ENCODE peak calls at places on chromosomes 16 and 17, in five cellular contexts. O, U, T, R and W are unnamed samples.

GRCh38 chr16:88464447-88465318 is 11.6 kb downstream of the ZFPM1 start:
- DNase-seq in R (no peak), U (no peak), T (no peak), O (peak; percentile 61), W (no peak)

GRCh38 chr17:47423406-47424295 is 99.9 kb downstream of the EFCAB13 start:
- DNase-seq in R (no peak), T (peak; percentile 5), U (no peak), O (no peak), W (peak; percentile 1)

GRCh38 chr16:53257001-53257400 is 177.3 kb upstream of the RBL2 start:
- DNase-seq in R (no peak), T (no peak), O (no peak), U (no peak), W (no peak)

GRCh38 chr17:80028030-80028429 is 7.6 kb downstream of the TBC1D16 start:
- DNase-seq in U (no peak), T (no peak), R (no peak), O (no peak), W (no peak)

GRCh38 chr16:49650603-49651002 is 205.3 kb downstream of the ZNF423 start:
- DNase-seq in U (no peak), O (no peak), T (no peak), R (no peak), W (no peak)

GRCh38 chr17:39736319-39737165 is 1.2 kb upstream of the GRB7 start:
- DNase-seq in O (peak; percentile 73), R (no peak), T (no peak), U (peak; percentile 47), W (no peak)

GRCh38 chr16:48059936-48060335 is 95.9 kb downstream of the ABCC12 start:
- DNase-seq in R (no peak), T (no peak), U (no peak), O (no peak), W (no peak)

GRCh38 chr17:45783593-45784292 is 377 bp upstream of the CRHR1 start:
- DNase-seq in T (no peak), O (no peak), R (no peak), U (no peak), W (no peak)

GRCh38 chr16:11318817-11319216 is 26.4 kb upstream of the RMI2 start:
- DNase-seq in U (no peak), O (no peak), T (no peak), R (no peak), W (no peak)

GRCh38 chr16:75105306-75106061 is 11.1 kb downstream of the LDHD start:
- DNase-seq in T (no peak), R (no peak), O (no peak), U (no peak), W (no peak)
- H3K36me3 ChIP-seq in T (peaks cover 4% of the 10 kb centered on the region), R (no peaks in the 10 kb centered on the region), O (peaks cover 25% of the 10 kb centered on the region), U (no peaks in the 10 kb centered on the region), W (peaks cover 33% of the 10 kb centered on the region)

GRCh38 chr17:19388791-19389190 is 1.8 kb upstream of the MFAP4 start:
- DNase-seq in U (no peak), O (no peak), T (no peak), R (no peak), W (no peak)

GRCh38 chr17:19386974-19387920 is at the start of gene MFAP4:
- DNase-seq in U (no peak), R (no peak), T (no peak), O (no peak), W (no peak)

GRCh38 chr17:19386276-19386863 is 620 bp downstream of the MFAP4 start:
- DNase-seq in U (no peak), R (no peak), O (no peak), T (no peak), W (no peak)

GRCh38 chr17:19389386-19389785 is 2.4 kb upstream of the MFAP4 start:
- DNase-seq in U (no peak), R (no peak), T (no peak), O (no peak), W (no peak)

DNA sequence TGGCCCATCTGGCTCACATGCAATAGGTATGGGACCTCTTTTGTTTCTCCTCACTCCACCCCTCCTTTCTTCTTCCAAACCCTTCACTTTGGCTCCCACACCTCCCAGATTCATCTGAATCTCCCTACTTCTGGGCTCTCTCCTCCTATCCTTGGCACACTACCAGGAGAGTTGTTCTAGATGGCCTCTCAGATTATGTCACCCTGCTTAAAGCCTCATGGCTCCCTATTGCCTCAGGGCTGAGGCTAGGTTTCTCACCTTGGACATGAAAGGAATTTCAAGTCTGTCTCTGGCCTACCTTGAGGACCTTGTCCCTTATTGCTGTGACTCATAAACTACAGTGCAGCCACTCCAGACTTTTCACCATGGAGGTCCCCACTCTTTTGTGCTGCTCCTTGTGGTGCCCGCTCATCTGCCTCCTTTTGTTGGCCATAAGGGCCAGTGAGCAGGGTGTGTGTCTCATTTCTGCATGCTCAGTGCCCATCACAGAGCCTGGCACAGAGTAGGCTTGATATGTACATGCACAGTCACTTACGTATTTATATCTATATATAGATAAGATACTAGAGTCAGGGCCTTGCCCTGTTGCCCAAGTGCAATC is 1.0 kb upstream of the MFAP4 start:
- DNase-seq in U (no peak), R (no peak), T (no peak), O (no peak), W (no peak)
- H3K4me1 ChIP-seq in U (peaks cover 20% of the 10 kb centered on the region), R (no peaks in the 10 kb centered on the region), T (peaks cover 8% of the 10 kb centered on the region), O (peaks cover 3% of the 10 kb centered on the region), W (peaks cover 22% of the 10 kb centered on the region)

GRCh38 chr16:35305476-35305875 is 1846.1 kb downstream of the TP53TG3F start:
- DNase-seq in T (no peak), R (no peak), O (no peak), U (no peak), W (no peak)

GRCh38 chr16:35306915-35307314 is 1847.5 kb downstream of the TP53TG3F start:
- DNase-seq in R (no peak), U (no peak), T (no peak), O (no peak), W (no peak)

GRCh38 chr16:35311475-35311874 is 1852.1 kb downstream of the TP53TG3F start:
- DNase-seq in O (no peak), T (no peak), U (no peak), R (no peak), W (no peak)

GRCh38 chr16:35310999-35311398 is 1851.6 kb downstream of the TP53TG3F start:
- DNase-seq in T (no peak), U (no peak), R (no peak), O (no peak), W (no peak)

GRCh38 chr16:35308674-35309073 is 1849.3 kb downstream of the TP53TG3F start:
- DNase-seq in U (no peak), T (no peak), O (no peak), R (no peak), W (no peak)
- TF ChIP-seq ZNF274 in U (no peak), T (no peak), O (no peak), R (no peak), W (no peak)

DNA sequence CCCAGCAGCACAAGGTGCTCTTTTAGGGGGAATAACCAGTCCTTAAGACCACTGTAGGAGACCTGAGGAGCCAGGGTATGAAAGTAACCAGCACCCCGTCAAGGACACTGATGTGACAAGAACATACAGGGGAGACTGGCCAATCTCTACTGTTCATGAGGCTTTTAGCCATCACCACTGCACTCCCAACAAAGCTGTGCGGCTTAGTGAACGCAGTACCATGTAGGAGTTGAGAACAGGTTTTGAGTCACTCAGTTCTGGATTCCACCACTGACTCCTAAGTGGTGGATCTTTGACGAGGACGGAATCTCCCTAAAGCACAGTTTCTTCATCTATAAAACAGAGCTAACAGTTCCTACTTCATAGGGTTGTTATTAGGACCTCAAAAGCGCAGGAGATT is 26.8 kb downstream of the COG4 start:
- DNase-seq in O (no peak), U (no peak), T (no peak), R (no peak), W (no peak)
- H3K36me3 ChIP-seq in O (peaks cover 44% of the 10 kb centered on the region), U (peaks cover 18% of the 10 kb centered on the region), T (peaks cover 4% of the 10 kb centered on the region), R (peaks cover 2% of the 10 kb centered on the region), W (peaks cover 73% of the 10 kb centered on the region)

GRCh38 chr16:81821422-81822128 is 42.5 kb downstream of the PLCG2 start:
- DNase-seq in T (no peak), O (no peak), R (peak; percentile 90), U (no peak), W (no peak)

GRCh38 chr16:81826523-81826922 is 47.4 kb downstream of the PLCG2 start:
- DNase-seq in O (no peak), U (no peak), R (no peak), T (no peak), W (no peak)

GRCh38 chr16:81823734-81824133 is 44.6 kb downstream of the PLCG2 start:
- DNase-seq in T (no peak), R (no peak), U (no peak), O (no peak), W (no peak)

GRCh38 chr16:81818514-81819304 is 39.6 kb downstream of the PLCG2 start:
- DNase-seq in O (no peak), U (no peak), R (no peak), T (no peak), W (no peak)

GRCh38 chr16:81823111-81823510 is 44.0 kb downstream of the PLCG2 start:
- DNase-seq in R (no peak), O (no peak), T (no peak), U (no peak), W (no peak)
- H3K4me1 ChIP-seq in R (peaks cover 86% of the 10 kb centered on the region), O (no peaks in the 10 kb centered on the region), T (no peaks in the 10 kb centered on the region), U (peaks cover 13% of the 10 kb centered on the region), W (peaks cover 3% of the 10 kb centered on the region)

GRCh38 chr17:49487202-49487601 is 7.9 kb upstream of the NGFR start:
- DNase-seq in T (no peak), U (no peak), O (no peak), R (no peak), W (no peak)

GRCh38 chr17:49488612-49489011 is 6.5 kb upstream of the NGFR start:
- DNase-seq in U (no peak), O (no peak), R (no peak), T (no peak), W (no peak)

GRCh38 chr17:49483588-49484509 is 11.2 kb upstream of the NGFR start:
- DNase-seq in O (no peak), R (no peak), T (no peak), U (no peak), W (no peak)

GRCh38 chr17:49489348-49489747 is 5.7 kb upstream of the NGFR start:
- DNase-seq in R (no peak), O (no peak), T (no peak), U (no peak), W (no peak)

GRCh38 chr17:49486012-49486641 is 9.0 kb upstream of the NGFR start:
- DNase-seq in O (no peak), R (no peak), T (peak; percentile 75), U (no peak), W (peak; percentile 76)
- TF ChIP-seq ZNF274 in O (no peak), R (no peak), T (no peak), U (no peak), W (no peak)

GRCh38 chr17:62576382-62576781 is 51.1 kb upstream of the MRC2 start:
- DNase-seq in R (no peak), T (no peak), U (no peak), O (no peak), W (no peak)
- H3K36me3 ChIP-seq in R (no peaks in the 10 kb centered on the region), T (peaks cover 2% of the 10 kb centered on the region), U (peaks cover 31% of the 10 kb centered on the region), O (peaks cover 59% of the 10 kb centered on the region), W (peaks cover 69% of the 10 kb centered on the region)

GRCh38 chr17:48577946-48578615 is at the start of gene HOXB4:
- DNase-seq in R (peak; percentile 43), U (no peak), O (peak; percentile 92), T (no peak), W (no peak)

GRCh38 chr17:48578616-48579560 is 738 bp upstream of the HOXB4 start:
- DNase-seq in R (no peak), T (no peak), U (no peak), O (peak; percentile 60), W (no peak)

GRCh38 chr17:48576479-48577309 is 1.5 kb downstream of the HOXB4 start:
- DNase-seq in T (no peak), O (peak; percentile 63), R (no peak), U (no peak), W (no peak)

GRCh38 chr17:48575673-48576478 is 2.3 kb downstream of the HOXB4 start:
- DNase-seq in T (no peak), O (no peak), U (no peak), R (no peak), W (no peak)

GRCh38 chr17:48577330-48577945 is 712 bp downstream of the HOXB4 start:
- DNase-seq in U (no peak), O (peak; percentile 70), T (no peak), R (no peak), W (no peak)
- H3K4me1 ChIP-seq in U (peaks cover 22% of the 10 kb centered on the region), O (peaks cover 53% of the 10 kb centered on the region), T (no peaks in the 10 kb centered on the region), R (peaks cover 21% of the 10 kb centered on the region), W (peaks cover 5% of the 10 kb centered on the region)